ENCODE peak calls at places on chromosomes 11 and 22, in four cellular contexts. R, Y, W and T are unnamed samples.

GRCh38 chr11:95282337-95282751 is 51.3 kb upstream of the SESN3 start:
- DNase-seq in R (no peak), W (no peak), Y (no peak), T (peak)

GRCh38 chr11:1218788-1219445 is 3.9 kb upstream of the MUC5B start:
- DNase-seq in W (no peak), Y (no peak), R (no peak), T (peak)

GRCh38 chr11:58782066-58782465 is 50.3 kb upstream of the GLYAT start:
- DNase-seq in R (no peak), Y (no peak), W (no peak), T (no peak)

GRCh38 chr11:36091256-36091811 is 147.5 kb downstream of the LDLRAD3 start:
- DNase-seq in W (no peak), Y (no peak), R (peak), T (no peak)

GRCh38 chr11:58905141-58905715 is 34.1 kb upstream of the GLYATL1 start:
- DNase-seq in Y (no peak), W (no peak), R (peak), T (no peak)

GRCh38 chr11:78651136-78651775 is 76.6 kb upstream of the NARS2 start:
- DNase-seq in Y (no peak), W (no peak), R (no peak), T (no peak)

GRCh38 chr11:79762271-79762935 is 321.6 kb upstream of the TENM4 start:
- DNase-seq in Y (no peak), R (no peak), W (no peak), T (no peak)

GRCh38 chr22:29314537-29315285 is 786 bp downstream of the RASL10A start:
- DNase-seq in Y (no peak), W (no peak), R (peak), T (peak)

GRCh38 chr22:22761963-22762772 is 117.8 kb downstream of the GGTLC2 start:
- DNase-seq in R (no peak), W (no peak), Y (no peak), T (no peak)

GRCh38 chr11:60482361-60482760 is 10.2 kb upstream of the MS4A12 start:
- DNase-seq in W (no peak), Y (no peak), R (no peak), T (peak)

DNA sequence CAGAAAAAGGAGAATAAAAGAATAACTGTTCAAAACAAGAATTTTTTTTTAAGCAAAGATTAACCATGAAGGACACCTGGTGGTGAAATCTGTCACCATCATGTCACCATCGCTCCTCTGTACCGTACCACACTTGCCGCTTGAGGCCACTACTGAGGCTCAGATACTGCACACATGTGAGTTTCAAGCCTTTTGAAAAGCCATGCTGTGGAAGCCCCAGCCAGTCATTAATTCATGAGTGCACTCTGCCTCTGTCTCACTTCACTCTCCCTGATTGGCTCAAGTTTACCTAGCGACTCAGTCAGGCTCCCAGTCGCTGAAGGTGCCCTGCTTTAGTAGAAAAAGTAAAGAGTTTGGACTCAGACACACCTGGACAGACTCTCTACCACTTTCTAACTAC is 6.6 kb upstream of the MS4A12 start:
- DNase-seq in R (no peak), W (no peak), Y (no peak), T (peak)
- TF ChIP-seq CTCF in R (no peak), W (peak), Y (no peak), T (peak)

GRCh38 chr22:21631025-21631424 is 1.2 kb upstream of the YDJC start:
- DNase-seq in W (no peak), R (no peak), Y (no peak), T (no peak)

GRCh38 chr22:21632237-21632895 is at the start of gene CCDC116:
- DNase-seq in R (no peak), Y (no peak), W (no peak), T (no peak)

GRCh38 chr22:21626735-21627469 is 2.9 kb downstream of the YDJC start:
- DNase-seq in W (no peak), R (no peak), Y (no peak), T (no peak)

GRCh38 chr22:21628386-21629261 is 1.2 kb downstream of the YDJC start:
- DNase-seq in R (no peak), W (no peak), Y (no peak), T (peak)

DNA sequence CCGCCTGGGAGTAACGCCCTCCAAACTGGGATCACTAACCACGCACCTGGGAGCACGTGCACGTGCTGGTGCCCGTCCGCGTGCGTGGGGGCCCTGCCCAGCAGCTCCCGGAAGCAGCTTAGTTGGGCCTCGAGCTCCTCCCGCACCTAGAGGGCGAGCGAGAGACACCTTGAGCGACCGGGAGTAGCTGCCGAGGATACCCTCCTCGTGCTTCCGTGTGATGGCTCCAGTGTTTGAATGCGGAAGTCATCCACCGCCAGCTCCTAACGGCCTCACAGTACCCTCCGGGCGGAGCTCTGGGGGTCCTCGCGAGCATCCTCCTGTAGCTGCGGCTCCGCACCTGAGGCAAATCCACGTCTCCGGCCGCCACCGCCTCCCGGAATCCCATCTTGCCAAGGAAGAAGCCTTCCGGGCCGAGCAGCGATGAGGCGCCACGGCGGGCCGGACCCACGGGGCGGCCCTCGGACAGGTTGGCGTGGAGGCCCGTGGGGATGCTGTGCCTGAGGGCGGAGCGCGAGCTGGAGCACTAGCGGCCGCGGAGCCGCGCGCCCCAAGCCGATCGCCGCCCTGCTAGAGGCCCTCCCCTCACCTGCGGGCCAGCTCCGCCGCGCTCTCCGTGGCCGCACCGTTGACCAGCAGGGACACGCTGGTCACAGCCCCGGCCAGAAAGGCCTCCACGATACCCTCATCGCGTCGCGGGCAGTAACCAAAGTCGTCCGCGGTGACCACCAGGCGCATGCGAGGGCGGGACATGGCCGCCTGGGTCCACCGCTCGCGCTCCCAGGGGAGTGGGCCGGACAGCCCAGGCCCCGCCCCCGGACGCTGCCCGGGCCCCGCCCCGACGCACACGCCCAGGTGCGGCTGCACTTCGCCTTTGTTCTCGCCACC is at the start of gene YDJC:
- DNase-seq in R (peak), Y (peak), W (peak), T (peak)
- H3K4me3 ChIP-seq in R (peak), Y (peak), W (peak), T (peak)

GRCh38 chr11:27467181-27467913 is 5.2 kb downstream of the LGR4 start:
- DNase-seq in Y (no peak), R (no peak), W (no peak), T (no peak)

GRCh38 chr11:27469333-27469680 is 3.3 kb downstream of the LGR4 start:
- DNase-seq in W (no peak), Y (no peak), R (no peak), T (no peak)

GRCh38 chr11:27468643-27469332 is 3.8 kb downstream of the LGR4 start:
- DNase-seq in R (peak), Y (no peak), W (no peak), T (no peak)

GRCh38 chr11:27466363-27466762 is 6.2 kb downstream of the LGR4 start:
- DNase-seq in R (peak), Y (no peak), W (no peak), T (no peak)

DNA sequence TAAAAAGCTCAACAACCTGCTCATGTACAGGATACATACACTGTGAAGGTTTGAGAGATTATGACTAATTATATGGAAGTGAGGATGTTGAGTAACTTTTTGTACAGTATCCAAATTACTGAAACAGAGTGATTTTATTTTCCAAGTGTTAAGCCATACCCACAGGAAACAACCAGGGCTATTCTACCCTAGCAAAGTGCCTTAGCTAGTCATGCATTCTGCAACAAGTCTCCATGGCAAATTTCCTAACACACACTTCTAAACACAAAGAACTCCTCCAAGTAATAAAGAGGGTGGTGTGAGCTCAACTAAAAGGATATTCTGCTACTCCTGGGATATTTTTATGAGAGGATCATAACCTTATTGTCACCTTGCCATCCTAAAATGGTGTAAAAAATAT is 4.4 kb downstream of the LGR4 start:
- DNase-seq in R (peak), Y (no peak), W (no peak), T (no peak)
- H3K27ac ChIP-seq in R (peak), Y (no peak), W (peak), T (peak)

GRCh38 chr22:36334081-36334831 is 53.5 kb downstream of the MYH9 start:
- DNase-seq in R (no peak), W (no peak), Y (no peak), T (no peak)
- TF ChIP-seq CTCF in R (peak), W (no peak), Y (no peak), T (no peak)

GRCh38 chr11:63671322-63672155 is at the start of gene ATL3:
- DNase-seq in R (peak), W (peak), Y (peak), T (peak)

GRCh38 chr11:63670738-63671321 is 346 bp downstream of the ATL3 start:
- DNase-seq in W (peak), Y (no peak), R (peak), T (peak)

GRCh38 chr11:63673579-63673978 is 2.4 kb upstream of the ATL3 start:
- DNase-seq in Y (no peak), R (no peak), W (no peak), T (no peak)

GRCh38 chr11:63672934-63673539 is 1.9 kb upstream of the ATL3 start:
- DNase-seq in W (no peak), R (no peak), Y (no peak), T (no peak)

DNA sequence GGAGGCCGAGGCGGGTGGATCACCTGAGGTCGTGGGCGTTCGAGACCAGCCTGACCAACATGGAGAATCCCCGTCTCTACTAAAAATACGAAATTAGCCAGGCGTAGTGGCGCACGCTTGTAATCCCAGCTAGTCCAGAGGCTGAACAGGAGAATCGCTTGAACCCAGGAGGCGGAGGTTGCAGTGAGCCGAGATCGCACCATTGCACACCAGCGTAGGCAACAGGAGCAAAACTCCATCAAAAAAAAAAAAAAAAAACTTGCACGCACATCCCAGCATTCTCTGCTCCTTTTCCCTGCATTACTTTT is 934 bp upstream of the ATL3 start:
- DNase-seq in Y (no peak), W (no peak), R (no peak), T (no peak)
- H3K4me3 ChIP-seq in Y (peak), W (no peak), R (no peak), T (no peak)

GRCh38 chr22:36773935-36774334 is 2.0 kb downstream of the IFT27 start:
- DNase-seq in W (peak), R (peak), Y (no peak), T (no peak)

GRCh38 chr22:36778020-36778419 is 2.1 kb upstream of the IFT27 start:
- DNase-seq in R (no peak), Y (no peak), W (no peak), T (no peak)

GRCh38 chr22:36775589-36775965 is 342 bp downstream of the IFT27 start:
- DNase-seq in Y (no peak), W (peak), R (peak), T (peak)

GRCh38 chr22:36775966-36776669 is at the start of gene IFT27:
- DNase-seq in Y (peak), R (peak), W (peak), T (peak)

DNA sequence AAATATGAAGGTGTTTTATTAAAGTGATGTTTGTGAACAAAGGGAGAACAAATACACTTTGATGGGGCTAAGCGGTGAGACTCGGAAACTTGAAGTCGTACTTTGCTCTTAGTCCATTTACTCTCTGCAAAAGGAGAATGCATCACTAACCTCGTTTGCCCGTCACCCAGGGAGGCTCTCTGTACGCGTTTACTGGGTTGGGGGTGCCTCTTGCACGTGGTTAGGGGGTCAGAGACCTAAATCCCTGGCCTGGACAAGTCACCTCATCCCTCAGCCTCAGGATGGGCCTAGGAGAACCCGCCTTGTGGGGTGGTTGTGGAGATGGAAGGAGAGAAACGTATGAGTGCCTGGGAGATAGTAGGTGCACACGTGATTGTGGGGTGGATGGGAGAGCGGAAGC is 803 bp upstream of the IFT27 start:
- DNase-seq in Y (no peak), W (no peak), R (no peak), T (no peak)
- H3K27ac ChIP-seq in Y (no peak), W (no peak), R (no peak), T (peak)

DNA sequence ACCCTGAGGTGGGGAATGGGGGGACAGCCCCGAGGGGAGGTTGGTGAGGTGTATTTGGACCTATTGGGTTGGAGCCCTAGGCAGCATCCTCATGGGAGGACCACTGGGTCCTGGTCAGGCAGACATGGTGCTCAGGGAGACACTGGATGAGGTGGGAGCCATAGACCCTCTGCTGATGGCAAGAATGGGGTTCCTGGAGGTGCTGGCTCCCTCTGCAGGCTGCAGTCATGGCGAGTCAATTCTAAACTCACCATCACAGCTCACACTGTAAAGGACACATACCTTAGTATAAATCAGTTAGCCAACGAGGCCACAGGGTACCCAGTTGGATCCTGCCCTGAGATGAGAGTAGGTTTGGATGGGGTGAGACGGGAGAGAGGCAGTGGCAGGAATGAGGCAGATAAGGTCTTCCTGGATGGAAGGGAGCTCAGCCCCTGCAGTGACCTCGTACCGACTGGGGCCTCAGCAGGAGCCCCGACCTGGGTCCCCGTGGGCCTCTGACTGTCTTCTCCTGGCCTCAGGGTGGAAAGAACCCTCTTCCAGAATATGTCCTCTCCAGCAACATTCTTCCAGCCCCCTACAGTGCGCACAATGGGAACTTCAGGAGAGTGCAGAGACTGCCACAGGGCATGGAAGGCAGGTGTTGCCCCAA is 1.7 kb upstream of the GAB4 start:
- DNase-seq in Y (no peak), W (no peak), R (no peak), T (no peak)
- TF ChIP-seq CTCF in Y (no peak), W (no peak), R (peak), T (no peak)